ENCODE peak calls at places on chromosome 19, in eight cellular contexts. R is breast epithelium, F is right atrium auricular region, I is IMR-90, X is endodermal cell, M is fibroblast of lung, W is neuronal stem cell, N is cardiac muscle cell. J is an unnamed sample.

GRCh38 chr19:10612515-10613119 is 12.7 kb upstream of the SLC44A2 start:
- DNase-seq in M (peak), N (no peak), W (no peak), R (no peak), I (no peak), X (no peak), F (peak), J (peak)

GRCh38 chr19:47432499-47432898 is 13.2 kb upstream of the MEIS3 start:
- DNase-seq in X (no peak), R (no peak), N (no peak), F (no peak), W (no peak), I (no peak), M (no peak), J (no peak)

GRCh38 chr19:12984683-12985048 is 10.6 kb upstream of the NFIX start:
- DNase-seq in W (no peak), R (no peak), I (no peak), M (no peak), F (no peak), X (no peak), N (no peak), J (no peak)

GRCh38 chr19:39211731-39212376 is 7.8 kb upstream of the SYCN start:
- DNase-seq in M (no peak), W (no peak), X (no peak), R (no peak), I (no peak), F (no peak), N (no peak), J (no peak)

GRCh38 chr19:23525265-23525862 is 130.1 kb upstream of the ZNF91 start:
- DNase-seq in N (no peak), R (no peak), M (no peak), X (no peak), I (no peak), F (no peak), W (no peak), J (no peak)

GRCh38 chr19:38164526-38164925 is 59.5 kb downstream of the DPF1 start:
- DNase-seq in X (no peak), I (no peak), M (no peak), N (no peak), F (no peak), W (no peak), R (no peak), J (no peak)

GRCh38 chr19:28519950-28520861 is 692.7 kb downstream of the UQCRFS1 start:
- DNase-seq in N (no peak), M (no peak), W (no peak), I (no peak), F (no peak), R (no peak), X (no peak), J (no peak)

GRCh38 chr19:29029271-29029670 is 183.7 kb downstream of the UQCRFS1 start:
- DNase-seq in X (no peak), R (no peak), F (no peak), W (no peak), I (peak), N (no peak), M (no peak), J (no peak)

GRCh38 chr19:16193466-16193865 is 4.2 kb upstream of the AP1M1 start:
- DNase-seq in F (no peak), M (no peak), R (no peak), N (no peak), I (no peak), W (no peak), X (peak), J (no peak)

GRCh38 chr19:22502766-22503165 is 80.6 kb upstream of the ZNF98 start:
- DNase-seq in W (no peak), N (no peak), M (no peak), R (no peak), I (no peak), F (no peak), X (no peak), J (no peak)

GRCh38 chr19:33194527-33194883 is 375 bp downstream of the LRP3 start:
- DNase-seq in W (no peak), N (peak), M (no peak), X (peak), I (no peak), R (no peak), F (no peak), J (no peak)

GRCh38 chr19:3055741-3056453 is 6.4 kb downstream of the TLE5 start:
- DNase-seq in W (no peak), M (no peak), I (no peak), R (peak), F (no peak), X (peak), N (no peak), J (no peak)

GRCh38 chr19:5448374-5448773 is 6.8 kb upstream of the ZNRF4 start:
- DNase-seq in R (no peak), I (no peak), F (no peak), W (no peak), X (no peak), N (no peak), M (no peak), J (no peak)

GRCh38 chr19:23512151-23512925 is 117.1 kb upstream of the ZNF91 start:
- DNase-seq in W (no peak), N (no peak), X (no peak), I (no peak), R (no peak), F (no peak), M (no peak), J (no peak)

GRCh38 chr19:22882797-22883196 is 50.7 kb downstream of the ZNF723 start:
- DNase-seq in I (peak), R (no peak), F (no peak), W (no peak), M (peak), X (no peak), N (no peak), J (peak)

GRCh38 chr19:55585658-55586339 is 5.2 kb upstream of the ZNF579 start:
- DNase-seq in N (peak), M (peak), R (no peak), W (peak), F (peak), I (peak), X (peak), J (peak)

GRCh38 chr19:50475101-50475568 is 1.2 kb upstream of the EMC10 start:
- DNase-seq in F (no peak), I (no peak), R (no peak), X (no peak), W (no peak), N (no peak), M (no peak), J (no peak)

GRCh38 chr19:36043952-36044351 is 10.1 kb downstream of the THAP8 start:
- DNase-seq in M (no peak), I (no peak), W (no peak), X (no peak), F (no peak), R (no peak), N (no peak), J (no peak)

GRCh38 chr19:36771275-36772231 is 1.1 kb downstream of the ZNF850 start:
- DNase-seq in F (peak), R (peak), W (peak), N (peak), X (peak), M (peak), I (peak), J (peak)

GRCh38 chr19:10567696-10568443 is 909 bp downstream of the CDKN2D start:
- DNase-seq in I (no peak), R (no peak), N (no peak), F (no peak), W (no peak), M (no peak), X (no peak), J (no peak)

GRCh38 chr19:32658075-32658474 is 16.9 kb downstream of the ANKRD27 start:
- DNase-seq in M (no peak), X (no peak), I (no peak), N (no peak), F (no peak), R (no peak), W (no peak), J (no peak)

GRCh38 chr19:6674868-6675305 is 4.9 kb upstream of the TNFSF14 start:
- DNase-seq in W (peak), X (peak), I (peak), M (peak), R (no peak), N (no peak), F (no peak), J (peak)

GRCh38 chr19:47363758-47364529 is 14.8 kb downstream of the DHX34 start:
- DNase-seq in M (peak), X (peak), W (no peak), F (no peak), I (peak), R (no peak), N (no peak), J (peak)

GRCh38 chr19:29860492-29860891 is 48.7 kb downstream of the CCNE1 start:
- DNase-seq in X (peak), N (no peak), R (no peak), F (no peak), M (no peak), W (no peak), I (no peak), J (no peak)

GRCh38 chr19:55552620-55553019 is 7.3 kb upstream of the SBK3 start:
- DNase-seq in N (no peak), R (no peak), X (no peak), I (peak), F (no peak), W (no peak), M (peak), J (peak)

GRCh38 chr19:10566658-10567410 is 1.0 kb upstream of the KRI1 start:
- DNase-seq in M (no peak), I (no peak), N (no peak), X (peak), F (no peak), R (no peak), W (no peak), J (no peak)

GRCh38 chr19:19460761-19461265 is 54.5 kb downstream of the TSSK6 start:
- DNase-seq in R (no peak), X (peak), F (peak), I (peak), W (no peak), N (peak), M (no peak), J (peak)

DNA sequence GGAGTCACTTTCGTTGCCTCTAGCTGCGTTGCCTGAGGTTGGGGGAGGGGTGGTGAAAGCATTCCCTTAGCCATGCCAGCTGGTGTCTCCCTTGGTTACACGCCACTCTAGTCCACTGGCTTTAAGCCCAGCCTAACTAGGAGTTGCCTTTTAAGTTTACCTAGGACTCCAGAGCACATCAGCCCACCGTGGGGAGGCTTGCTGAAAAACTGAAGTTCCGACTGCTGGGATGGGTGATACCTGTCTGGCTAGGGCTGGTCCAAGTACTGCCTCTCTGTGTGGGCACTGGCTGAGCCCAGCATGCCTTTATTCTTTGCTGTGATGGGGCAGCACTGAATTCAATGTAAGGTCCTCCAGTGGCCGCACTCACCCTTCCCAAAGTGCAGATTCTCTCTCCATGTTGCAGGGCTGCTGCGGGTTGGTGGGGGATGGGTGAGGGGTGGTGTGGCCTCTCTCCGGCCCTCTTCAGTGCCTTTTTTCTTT is 11.8 kb upstream of the CEACAM1 start:
- DNase-seq in I (no peak), F (no peak), M (peak), R (peak), N (no peak), X (peak), W (no peak), J (no peak)
- H3K4me3 ChIP-seq in I (no peak), F (no peak), M (no peak), R (no peak), N (no peak), X (no peak), W (no peak), J (no peak)

GRCh38 chr19:7926021-7926726 is at the start of gene CTXN1:
- DNase-seq in M (peak), W (peak), N (peak), I (no peak), F (no peak), X (peak), R (peak), J (peak)

GRCh38 chr19:7924241-7924640 is 1.7 kb downstream of the CTXN1 start:
- DNase-seq in N (no peak), X (no peak), R (no peak), I (no peak), F (no peak), W (no peak), M (no peak), J (no peak)

GRCh38 chr19:7923295-7924191 is 2.4 kb downstream of the CTXN1 start:
- DNase-seq in F (no peak), R (no peak), N (no peak), W (no peak), X (no peak), I (no peak), M (no peak), J (no peak)

GRCh38 chr19:7925171-7925837 is 631 bp downstream of the CTXN1 start:
- DNase-seq in N (peak), I (peak), F (no peak), R (no peak), W (peak), X (peak), M (peak), J (peak)

GRCh38 chr19:7924651-7925170 is 1.2 kb downstream of the CTXN1 start:
- DNase-seq in I (no peak), M (no peak), R (no peak), X (no peak), F (no peak), N (no peak), W (no peak), J (no peak)
- H3K4me3 ChIP-seq in I (no peak), M (peak), R (peak), X (peak), F (peak), N (peak), W (peak), J (no peak)

GRCh38 chr19:35022460-35022859 is 7.8 kb upstream of the SCN1B start:
- DNase-seq in X (no peak), F (no peak), I (no peak), N (no peak), W (no peak), R (no peak), M (no peak), J (no peak)
- H3K4me3 ChIP-seq in X (no peak), F (no peak), I (no peak), N (no peak), W (no peak), R (no peak), M (no peak), J (no peak)

DNA sequence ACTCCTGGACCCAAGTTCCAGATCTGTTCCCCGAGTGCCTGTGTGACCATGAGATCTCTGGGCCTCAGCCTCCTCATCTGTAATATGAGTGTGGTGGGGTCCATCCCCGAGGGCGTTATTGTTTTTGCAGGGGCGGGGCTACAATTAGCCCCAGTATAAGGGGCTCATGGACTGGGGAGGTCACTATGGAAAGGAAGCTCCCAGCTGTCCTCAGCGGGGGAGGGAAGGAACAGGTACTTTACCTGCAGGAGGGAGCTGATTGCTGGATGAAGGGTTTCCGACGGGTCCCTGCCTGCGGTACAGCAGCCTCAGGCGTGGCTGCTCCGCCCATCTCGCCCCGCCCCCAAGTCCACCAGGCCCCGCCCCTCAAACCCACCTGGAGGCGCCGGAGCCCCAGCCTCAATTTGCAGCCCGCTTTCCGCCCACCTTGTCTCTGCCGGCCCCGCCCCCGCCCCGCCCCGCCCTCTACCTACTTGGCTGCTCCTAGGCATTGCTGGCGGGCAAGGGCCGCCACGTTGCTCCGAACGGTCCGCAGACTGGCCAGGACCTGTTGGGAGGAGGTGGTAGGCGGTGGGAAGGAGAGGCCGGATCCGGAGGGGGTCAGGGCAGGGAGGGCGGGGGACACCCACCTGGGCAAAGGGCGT is 5.5 kb downstream of the PDE4C start:
- DNase-seq in I (no peak), F (no peak), M (no peak), X (peak), N (no peak), W (no peak), R (no peak), J (no peak)
- H3K4me3 ChIP-seq in I (no peak), F (no peak), M (no peak), X (no peak), N (no peak), W (no peak), R (no peak), J (no peak)